ENCODE peak calls at places on chromosomes 7 and 10, in ten cellular contexts. G is left ventricle myocardium inferior, B is AG04450, Z is hepatocyte, H is GM23248, T is PC-3, M is fibroblast of mammary gland, N is thoracic aorta, U is AG10803, E is psoas muscle. X is an unnamed sample.

GRCh38 chr10:119029613-119030420 is at the start of gene NANOS1:
- DNase-seq in G (no peak), B (no peak), Z (peak; percentile 63), H (peak; percentile 58), T (peak; percentile 17), M (no peak), N (no peak), U (no peak), E (no peak), X (peak; percentile 18)

GRCh38 chr7:6262206-6262605 is 10.2 kb downstream of the CYTH3 start:
- DNase-seq in G (no peak), B (no peak), Z (no peak), H (no peak), T (no peak), M (no peak), N (no peak), U (no peak), E (no peak), X (no peak)

GRCh38 chr10:130179640-130180039 is 43.4 kb downstream of the GLRX3 start:
- DNase-seq in G (no peak), B (peak; percentile 24), Z (peak; percentile 71), H (peak; percentile 85), T (peak; percentile 51), M (peak; percentile 79), N (no peak), U (peak; percentile 70), E (no peak), X (peak; percentile 87)

GRCh38 chr10:69464801-69465401 is 13.6 kb downstream of the TSPAN15 start:
- DNase-seq in G (no peak), B (no peak), Z (no peak), H (no peak), T (no peak), M (no peak), N (no peak), U (no peak), E (peak; percentile 89), X (no peak)

GRCh38 chr10:24008164-24009066 is 200.5 kb upstream of the KIAA1217 start:
- DNase-seq in G (peak; percentile 16), B (no peak), Z (peak; percentile 67), H (peak; percentile 52), T (peak; percentile 4), M (peak; percentile 71), N (no peak), U (peak; percentile 48), E (no peak), X (peak; percentile 19)

GRCh38 chr10:46560381-46560780 is 3.9 kb upstream of the GPRIN2 start:
- DNase-seq in G (no peak), B (no peak), Z (no peak), H (no peak), T (no peak), M (no peak), N (no peak), U (no peak), E (peak; percentile 40), X (no peak)

GRCh38 chr10:17633353-17633752 is 10.6 kb upstream of the STAM start:
- DNase-seq in G (no peak), B (no peak), Z (no peak), H (no peak), T (no peak), M (no peak), N (no peak), U (no peak), E (no peak), X (no peak)

GRCh38 chr7:65872776-65873581 is at the start of gene VKORC1L1:
- DNase-seq in G (peak; percentile 96), B (peak; percentile 78), Z (peak; percentile 98), H (peak; percentile 96), T (peak; percentile 92), M (peak; percentile 87), N (peak; percentile 75), U (peak; percentile 93), E (peak; percentile 99), X (peak; percentile 96)

GRCh38 chr10:60414111-60414510 is 24.4 kb upstream of the ANK3 start:
- DNase-seq in G (no peak), B (no peak), Z (no peak), H (no peak), T (peak; percentile 28), M (no peak), N (no peak), U (peak; percentile 32), E (no peak), X (peak; percentile 36)

GRCh38 chr7:68250143-68250542 is 1253.5 kb downstream of the TYW1 start:
- DNase-seq in G (no peak), B (no peak), Z (no peak), H (no peak), T (no peak), M (no peak), N (no peak), U (no peak), E (no peak), X (no peak)

GRCh38 chr10:108338146-108338545 is 1173.6 kb upstream of the SORCS1 start:
- DNase-seq in G (no peak), B (no peak), Z (no peak), H (no peak), T (no peak), M (no peak), N (no peak), U (no peak), E (no peak), X (no peak)

GRCh38 chr7:2040893-2041270 is 191.9 kb downstream of the MAD1L1 start:
- DNase-seq in G (no peak), B (no peak), Z (no peak), H (no peak), T (no peak), M (no peak), N (no peak), U (no peak), E (peak; percentile 19), X (no peak)

GRCh38 chr10:22544325-22545068 is 169.9 kb downstream of the PIP4K2A start:
- DNase-seq in G (no peak), B (no peak), Z (no peak), H (no peak), T (no peak), M (no peak), N (no peak), U (no peak), E (no peak), X (no peak)

GRCh38 chr7:78400038-78400437 is 601.5 kb downstream of the PHTF2 start:
- DNase-seq in G (no peak), B (no peak), Z (no peak), H (no peak), T (no peak), M (no peak), N (no peak), U (no peak), E (no peak), X (no peak)

GRCh38 chr7:91157579-91158320 is 106.5 kb upstream of the FZD1 start:
- DNase-seq in G (no peak), B (no peak), Z (no peak), H (no peak), T (no peak), M (no peak), N (no peak), U (no peak), E (no peak), X (no peak)

GRCh38 chr10:48772059-48772458 is 87.4 kb downstream of the WDFY4 start:
- DNase-seq in G (no peak), B (no peak), Z (no peak), H (no peak), T (no peak), M (no peak), N (no peak), U (no peak), E (no peak), X (no peak)

GRCh38 chr7:74395745-74396311 is 57.9 kb upstream of the GTF2IRD1 start:
- DNase-seq in G (no peak), B (no peak), Z (no peak), H (no peak), T (no peak), M (no peak), N (no peak), U (no peak), E (no peak), X (no peak)

DNA sequence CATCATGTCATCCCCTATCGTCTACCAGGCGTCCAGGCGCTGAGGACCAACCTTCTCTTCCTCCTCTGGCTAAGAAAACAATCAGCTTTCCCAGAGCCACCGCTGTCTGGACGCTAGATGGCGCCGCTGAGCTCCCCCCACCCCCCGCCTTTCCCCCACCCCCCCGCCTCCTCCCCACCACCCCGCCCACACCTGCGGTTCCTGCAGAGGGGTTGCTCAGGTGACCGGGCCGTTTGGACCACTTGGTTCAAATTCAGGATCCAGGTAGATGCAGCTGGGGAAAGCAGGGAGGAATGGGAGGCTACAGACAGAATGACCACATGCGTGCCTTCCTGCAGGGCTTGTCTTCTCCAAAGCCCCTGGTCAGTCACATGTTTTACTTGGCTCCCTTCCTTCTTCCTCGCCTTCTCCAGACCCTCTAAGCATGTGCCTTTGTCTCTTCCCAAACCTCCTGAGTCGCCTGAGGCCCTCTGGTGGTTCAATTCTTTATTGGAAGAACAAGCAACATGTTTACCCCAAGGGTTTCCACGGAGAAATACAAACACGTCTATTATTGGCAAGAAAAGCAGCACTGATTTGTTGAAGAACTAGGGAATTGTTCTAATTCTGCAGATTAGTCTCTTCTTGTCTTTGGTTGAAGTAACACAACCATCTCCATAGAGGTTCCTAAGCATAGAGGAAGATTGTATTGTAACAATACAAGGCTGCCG is 24.7 kb downstream of the AOC1 start:
- DNase-seq in G (peak; percentile 36), B (peak; percentile 32), Z (peak; percentile 89), H (peak; percentile 72), T (peak; percentile 72), M (peak; percentile 95), N (no peak), U (peak; percentile 74), E (no peak), X (peak; percentile 75)
- H3K4me3 ChIP-seq in G (no peak overlapping the region), B (no peak overlapping the region), Z (no peak overlapping the region), H (no peak overlapping the region), T (no peak overlapping the region), M (no peak overlapping the region), N (no peak overlapping the region), U (no peak overlapping the region), E (no peak overlapping the region), X (no peak overlapping the region)

DNA sequence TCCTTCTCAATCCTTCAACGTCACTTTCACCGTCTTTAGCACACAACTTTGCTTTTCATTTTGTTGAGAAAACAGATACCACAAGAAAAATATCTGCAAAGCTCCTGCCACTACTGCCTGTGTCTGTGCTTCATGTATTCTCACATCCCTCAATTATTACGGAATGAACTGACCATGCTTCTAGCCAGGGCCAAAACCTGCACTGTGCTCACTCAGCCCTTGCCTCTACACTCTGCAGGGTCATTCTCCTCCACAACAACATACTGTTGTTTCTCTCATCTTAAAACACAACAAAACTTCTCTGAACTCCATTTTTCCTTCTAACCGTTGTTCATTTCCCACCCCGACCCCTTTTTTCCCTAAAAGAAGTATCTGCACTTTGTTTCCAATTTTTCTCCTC is 29.5 kb downstream of the BMPR1A start:
- DNase-seq in G (no peak), B (no peak), Z (no peak), H (no peak), T (no peak), M (no peak), N (no peak), U (no peak), E (no peak), X (no peak)
- H3K4me3 ChIP-seq in G (no peak overlapping the region), B (no peak overlapping the region), Z (no peak overlapping the region), H (no peak overlapping the region), T (no peak overlapping the region), M (no peak overlapping the region), N (no peak overlapping the region), U (no peak overlapping the region), E (no peak overlapping the region), X (no peak overlapping the region)

GRCh38 chr10:31121797-31122586 is 90.3 kb upstream of the ZNF438 start:
- DNase-seq in G (no peak), B (no peak), Z (no peak), H (peak; percentile 66), T (no peak), M (peak; percentile 36), N (no peak), U (peak; percentile 68), E (no peak), X (peak; percentile 63)
- H3K4me3 ChIP-seq in G (no peak overlapping the region), B (no peak overlapping the region), Z (no peak overlapping the region), H (peak overlapping the region; percentile 14), T (no peak overlapping the region), M (no peak overlapping the region), N (peak overlapping the region; percentile 38), U (no peak overlapping the region), E (no peak overlapping the region), X (no peak overlapping the region)

GRCh38 chr7:151837285-151838042 is 39.5 kb downstream of the PRKAG2 start:
- DNase-seq in G (no peak), B (no peak), Z (peak; percentile 44), H (no peak), T (no peak), M (no peak), N (no peak), U (no peak), E (peak; percentile 46), X (no peak)
- H3K4me3 ChIP-seq in G (no peak overlapping the region), B (no peak overlapping the region), Z (no peak overlapping the region), H (no peak overlapping the region), T (no peak overlapping the region), M (no peak overlapping the region), N (no peak overlapping the region), U (no peak overlapping the region), E (no peak overlapping the region), X (no peak overlapping the region)

X was measured in cardiac fibroblast.